ENCODE peak calls at places on chromosomes 16 and 17, in nine cellular contexts. J is fibroblast of the aortic adventitia; X is A549; R is AG08395; H is cardiac muscle cell; T is iris pigment epithelial cell; S is naive thymus-derived CD8-positive, alpha-beta T cell; M is GM23338; E is retina. Q is an unnamed sample.

GRCh38 chr17:73795730-73796129 is 151.5 kb upstream of the SDK2 start:
- DNase-seq in J (no peak), H (no peak), T (no peak), S (no peak), E (no peak), X (no peak), M (no peak), R (no peak), Q (no peak)

GRCh38 chr17:3316836-3317235 is 18.7 kb upstream of the OR3A1 start:
- DNase-seq in J (no peak), R (no peak), S (no peak), H (no peak), T (no peak), X (no peak), E (no peak), M (no peak), Q (no peak)

GRCh38 chr17:44536090-44536960 is 21.0 kb upstream of the FZD2 start:
- DNase-seq in J (no peak), X (no peak), R (no peak), E (peak), S (no peak), H (no peak), M (peak), T (no peak), Q (no peak)

GRCh38 chr16:85520853-85521736 is 92.0 kb upstream of the GSE1 start:
- DNase-seq in H (no peak), X (no peak), M (no peak), J (no peak), E (no peak), S (no peak), R (no peak), T (no peak), Q (no peak)

GRCh38 chr16:85172465-85173071 is 60.3 kb upstream of the CIBAR2 start:
- DNase-seq in H (peak), R (peak), J (no peak), S (no peak), X (peak), T (peak), M (peak), E (peak), Q (peak)

GRCh38 chr16:56911771-56912541 is 20.0 kb upstream of the HERPUD1 start:
- DNase-seq in M (no peak), H (no peak), R (peak), J (peak), S (no peak), T (peak), E (peak), X (no peak), Q (peak)

GRCh38 chr16:66844009-66844341 is 239 bp upstream of the CA7 start:
- DNase-seq in J (no peak), T (no peak), E (peak), M (peak), H (no peak), S (no peak), R (no peak), X (no peak), Q (no peak)

GRCh38 chr16:73265124-73265838 is 217.4 kb upstream of the ZFHX3 start:
- DNase-seq in T (no peak), H (no peak), J (no peak), M (peak), E (no peak), S (no peak), R (no peak), X (no peak), Q (no peak)

GRCh38 chr16:10979717-10980601 is 35.6 kb downstream of the CLEC16A start:
- DNase-seq in J (peak), H (no peak), E (peak), T (peak), S (no peak), R (peak), X (no peak), M (peak), Q (peak)

GRCh38 chr17:48617515-48618365 is 2.6 kb upstream of the HOXB8 start:
- DNase-seq in H (no peak), S (no peak), M (peak), R (no peak), X (no peak), E (no peak), J (no peak), T (no peak), Q (no peak)

GRCh38 chr16:54936086-54936978 is 5.7 kb downstream of the IRX5 start:
- DNase-seq in H (peak), M (peak), J (peak), X (no peak), S (no peak), T (peak), E (peak), R (peak), Q (peak)

GRCh38 chr16:75909746-75910145 is 183.5 kb upstream of the CPHXL start:
- DNase-seq in E (no peak), J (no peak), X (no peak), R (no peak), S (no peak), T (no peak), M (no peak), H (no peak), Q (no peak)

GRCh38 chr17:47290870-47291241 is 32.9 kb upstream of the EFCAB13 start:
- DNase-seq in E (no peak), X (no peak), S (no peak), R (no peak), H (no peak), T (no peak), M (no peak), J (no peak), Q (no peak)

GRCh38 chr17:50871369-50871768 is 5.2 kb upstream of the TOB1 start:
- DNase-seq in S (peak), T (no peak), X (no peak), R (no peak), H (no peak), E (no peak), M (no peak), J (no peak), Q (no peak)

GRCh38 chr16:75288596-75289120 is 37.2 kb upstream of the BCAR1 start:
- DNase-seq in R (no peak), J (no peak), T (no peak), X (no peak), S (peak), M (no peak), H (no peak), E (no peak), Q (no peak)

GRCh38 chr17:70251704-70252103 is 82.4 kb downstream of the KCNJ2 start:
- DNase-seq in R (no peak), J (no peak), S (no peak), X (no peak), E (no peak), H (no peak), T (peak), M (no peak), Q (no peak)

GRCh38 chr16:66983033-66983432 is 5.4 kb upstream of the CES4A start:
- DNase-seq in H (no peak), E (no peak), J (no peak), M (no peak), R (no peak), T (no peak), X (no peak), S (no peak), Q (no peak)

GRCh38 chr17:45992175-45992574 is 6.9 kb upstream of the STH start:
- DNase-seq in J (no peak), R (no peak), H (no peak), T (no peak), M (no peak), X (no peak), E (no peak), S (no peak), Q (no peak)

GRCh38 chr16:19900590-19900989 is 15.9 kb upstream of the GPRC5B start:
- DNase-seq in S (peak), M (peak), R (no peak), X (no peak), T (no peak), H (no peak), J (no peak), E (no peak), Q (no peak)

GRCh38 chr16:22222006-22222405 is 15.9 kb downstream of the EEF2K start:
- DNase-seq in X (no peak), E (no peak), R (no peak), T (no peak), H (no peak), S (no peak), J (no peak), M (no peak), Q (no peak)

GRCh38 chr16:84532299-84532724 is 27.9 kb upstream of the MEAK7 start:
- DNase-seq in H (peak), R (peak), S (no peak), J (peak), T (peak), E (peak), X (peak), M (peak), Q (peak)

GRCh38 chr17:21399476-21400203 is 23.5 kb downstream of the KCNJ12 start:
- DNase-seq in R (no peak), J (no peak), S (no peak), E (no peak), T (no peak), M (no peak), X (no peak), H (peak), Q (no peak)

GRCh38 chr16:16928532-16929101 is 542.1 kb downstream of the XYLT1 start:
- DNase-seq in S (no peak), J (no peak), E (no peak), H (no peak), R (no peak), T (no peak), M (no peak), X (no peak), Q (no peak)

GRCh38 chr17:65797809-65798208 is 236.4 kb upstream of the AXIN2 start:
- DNase-seq in H (peak), R (no peak), M (peak), E (no peak), S (no peak), T (no peak), J (no peak), X (peak), Q (no peak)

GRCh38 chr16:69496376-69496775 is 69.4 kb upstream of the NFAT5 start:
- DNase-seq in T (no peak), S (no peak), M (no peak), E (no peak), H (no peak), J (no peak), R (no peak), X (no peak), Q (no peak)

GRCh38 chr17:78826836-78827509 is 13.6 kb downstream of the USP36 start:
- DNase-seq in M (no peak), J (no peak), S (no peak), X (no peak), E (no peak), R (no peak), H (no peak), T (no peak), Q (no peak)

GRCh38 chr16:89922884-89923639 is at the start of gene TUBB3:
- DNase-seq in M (peak), H (peak), T (peak), E (peak), R (peak), J (peak), S (peak), X (peak), Q (peak)

GRCh38 chr16:4410335-4411075 is 5.9 kb downstream of the CORO7 start:
- DNase-seq in E (no peak), H (no peak), X (no peak), M (no peak), J (peak), R (peak), T (peak), S (no peak), Q (no peak)

GRCh38 chr16:3655030-3655790 is 719 bp downstream of the DNASE1 start:
- DNase-seq in X (no peak), E (no peak), M (no peak), H (no peak), T (no peak), R (no peak), J (no peak), S (no peak), Q (no peak)

GRCh38 chr17:42112552-42113176 is at the start of gene DHX58:
- DNase-seq in J (peak), M (peak), S (peak), R (peak), H (no peak), T (peak), X (peak), E (no peak), Q (peak)

GRCh38 chr16:66661210-66661560 is 35.4 kb downstream of the CMTM4 start:
- DNase-seq in R (no peak), H (no peak), M (no peak), E (no peak), S (no peak), X (no peak), J (no peak), T (no peak), Q (no peak)

GRCh38 chr17:17375826-17376225 is 72.7 kb downstream of the NT5M start:
- DNase-seq in J (peak), S (no peak), R (no peak), E (no peak), M (no peak), T (peak), H (no peak), X (no peak), Q (no peak)

GRCh38 chr17:82880620-82881019 is 40.8 kb upstream of the ZNF750 start:
- DNase-seq in R (no peak), S (no peak), X (no peak), J (no peak), H (no peak), E (no peak), M (no peak), T (no peak), Q (no peak)

Q was measured in GM03348.